ENCODE peak calls at places on chromosomes 7 and 10, in six cellular contexts. D is stimulated activated naive B cell treated with anti-CD40 and anti-IgM and Interleukin-4, amounts not matched to agents 10 μg/mL and 1 μg/mL and 100 μg/mL, for 72 hours; Y is adipocyte; H is EH; C is iPS-NIHi11; N is T-helper 2 cell. V is an unnamed sample.

GRCh38 chr10:43125881-43126731 is 12.1 kb upstream of the CSGALNACT2 start:
- DNase-seq in D (no peak), Y (no peak), H (no peak), C (no peak), N (no peak), V (no peak)

GRCh38 chr7:41816111-41816510 is 113.2 kb upstream of the INHBA start:
- DNase-seq in D (no peak), Y (no peak), H (no peak), C (no peak), N (no peak), V (no peak)

GRCh38 chr7:72007018-72007417 is 405.1 kb downstream of the CALN1 start:
- DNase-seq in D (no peak), Y (no peak), H (no peak), C (no peak), N (no peak), V (no peak)

GRCh38 chr10:112953760-112954159 is 3.7 kb downstream of the TCF7L2 start:
- DNase-seq in D (no peak), Y (no peak), H (peak), C (no peak), N (no peak), V (no peak)

GRCh38 chr7:88401009-88401623 is 94.4 kb upstream of the STEAP4 start:
- DNase-seq in D (no peak), Y (no peak), H (peak), C (peak), N (no peak), V (no peak)

GRCh38 chr10:79116801-79117723 is 48.3 kb downstream of the ZMIZ1 start:
- DNase-seq in D (no peak), Y (no peak), H (peak), C (no peak), N (no peak), V (no peak)

GRCh38 chr7:132030161-132030568 is 473.7 kb upstream of the PODXL start:
- DNase-seq in D (no peak), Y (peak), H (no peak), C (no peak), N (no peak), V (peak)

GRCh38 chr7:36514289-36515243 is 124.9 kb downstream of the ANLN start:
- DNase-seq in D (no peak), Y (no peak), H (no peak), C (no peak), N (no peak), V (no peak)

GRCh38 chr10:33066558-33067236 is 108.7 kb upstream of the ITGB1 start:
- DNase-seq in D (no peak), Y (no peak), H (peak), C (peak), N (no peak), V (no peak)

GRCh38 chr10:124070666-124071065 is 22.7 kb downstream of the CHST15 start:
- DNase-seq in D (no peak), Y (no peak), H (no peak), C (no peak), N (no peak), V (no peak)

GRCh38 chr10:79003183-79004100 is 65.3 kb upstream of the ZMIZ1 start:
- DNase-seq in D (no peak), Y (no peak), H (no peak), C (no peak), N (no peak), V (no peak)

GRCh38 chr7:130334274-130334673 is 10.3 kb upstream of the CPA5 start:
- DNase-seq in D (no peak), Y (no peak), H (no peak), C (no peak), N (no peak), V (no peak)

GRCh38 chr7:142030294-142030693 is 34.6 kb downstream of the MGAM start:
- DNase-seq in D (no peak), Y (peak), H (no peak), C (no peak), N (no peak), V (no peak)

GRCh38 chr10:33800986-33801385 is 466.5 kb upstream of the NRP1 start:
- DNase-seq in D (no peak), Y (no peak), H (no peak), C (no peak), N (no peak), V (no peak)

GRCh38 chr7:20407585-20408466 is 77.1 kb downstream of the ITGB8 start:
- DNase-seq in D (no peak), Y (peak), H (no peak), C (no peak), N (no peak), V (peak)

GRCh38 chr10:17123062-17123661 is 6.4 kb downstream of the CUBN start:
- DNase-seq in D (no peak), Y (peak), H (peak), C (no peak), N (no peak), V (no peak)

GRCh38 chr7:134616611-134617010 is 30.0 kb upstream of the BPGM start:
- DNase-seq in D (no peak), Y (no peak), H (no peak), C (no peak), N (no peak), V (no peak)

V was measured in NCI-H1092.